ENCODE peak calls at places on chromosomes 12 and 14, in seven cellular contexts. S is astrocyte, U is heart right ventricle, F is nephron progenitor cell, E is GM23338, T is cardiac muscle cell, L is foreskin keratinocyte. G is an unnamed sample.

GRCh38 chr14:89814126-89814525 is 140.4 kb downstream of the EFCAB11 start:
- DNase-seq in S (no peak), U (no peak), L (no peak), T (no peak), F (no peak), E (no peak), G (no peak)

GRCh38 chr12:71639341-71639760 is 24.3 kb downstream of the ZFC3H1 start:
- DNase-seq in F (no peak), L (no peak), T (no peak), E (peak), U (no peak), S (no peak), G (no peak)

GRCh38 chr12:117836999-117837736 is 131.6 kb downstream of the KSR2 start:
- DNase-seq in S (peak), E (peak), U (peak), F (peak), T (peak), L (no peak), G (peak)

GRCh38 chr14:94373708-94374107 is 14.7 kb downstream of the SERPINA1 start:
- DNase-seq in E (no peak), U (no peak), T (peak), F (no peak), S (peak), L (peak), G (peak)

GRCh38 chr14:34199585-34199984 is 248.7 kb upstream of the EGLN3 start:
- DNase-seq in E (no peak), U (no peak), S (peak), F (no peak), L (peak), T (peak), G (no peak)

GRCh38 chr12:51817027-51817953 is 31.2 kb downstream of the FIGNL2 start:
- DNase-seq in F (no peak), S (no peak), L (no peak), T (no peak), E (no peak), U (no peak), G (no peak)

GRCh38 chr12:68972570-68972969 is 39.6 kb upstream of the CPM start:
- DNase-seq in F (no peak), S (no peak), U (no peak), T (no peak), E (no peak), L (no peak), G (no peak)

GRCh38 chr14:64117671-64118402 is 176.3 kb downstream of the ESR2 start:
- DNase-seq in L (peak), E (no peak), S (peak), U (peak), F (no peak), T (peak), G (peak)

GRCh38 chr14:38608244-38608643 is 352.4 kb upstream of the CLEC14A start:
- DNase-seq in E (no peak), T (no peak), U (no peak), F (no peak), S (no peak), L (no peak), G (no peak)

GRCh38 chr14:36625436-36625835 is 36.2 kb upstream of the PAX9 start:
- DNase-seq in L (no peak), T (no peak), S (no peak), F (no peak), E (no peak), U (no peak), G (no peak)

GRCh38 chr12:102691773-102692555 is 211.6 kb upstream of the IGF1 start:
- DNase-seq in L (no peak), S (no peak), T (no peak), U (no peak), E (peak), F (no peak), G (no peak)

GRCh38 chr12:109883429-109883828 is 3.1 kb upstream of the GLTP start:
- DNase-seq in L (no peak), S (no peak), F (no peak), T (no peak), U (no peak), E (no peak), G (peak)

GRCh38 chr12:93333054-93333453 is 44.7 kb upstream of the NUDT4 start:
- DNase-seq in U (no peak), T (no peak), E (no peak), S (no peak), L (no peak), F (no peak), G (no peak)

GRCh38 chr14:75448209-75448608 is 20.4 kb downstream of the JDP2 start:
- DNase-seq in S (no peak), U (no peak), L (no peak), T (no peak), F (no peak), E (no peak), G (no peak)

GRCh38 chr14:96106891-96107290 is 67.7 kb downstream of the C14orf132 start:
- DNase-seq in L (no peak), S (no peak), U (no peak), E (no peak), F (no peak), T (no peak), G (no peak)

GRCh38 chr14:77203611-77204456 is 22.2 kb downstream of the TMEM63C start:
- DNase-seq in S (no peak), U (no peak), F (no peak), L (no peak), T (peak), E (no peak), G (no peak)

GRCh38 chr12:29146201-29146600 is 2.9 kb upstream of the FAR2 start:
- DNase-seq in U (no peak), S (no peak), T (no peak), E (no peak), F (no peak), L (no peak), G (no peak)

GRCh38 chr14:59343585-59343984 is 121.6 kb downstream of the GPR135 start:
- DNase-seq in S (no peak), L (no peak), F (no peak), U (peak), T (no peak), E (no peak), G (no peak)

GRCh38 chr12:59580050-59580449 is 15.8 kb upstream of the SLC16A7 start:
- DNase-seq in S (no peak), L (no peak), F (no peak), U (no peak), E (no peak), T (no peak), G (no peak)

GRCh38 chr14:90755661-90756304 is 60.4 kb downstream of the TTC7B start:
- DNase-seq in L (no peak), E (no peak), U (no peak), T (no peak), F (no peak), S (no peak), G (no peak)

GRCh38 chr12:53428741-53429140 is 5.1 kb downstream of the AMHR2 start:
- DNase-seq in E (no peak), L (no peak), U (no peak), F (no peak), S (no peak), T (no peak), G (no peak)

GRCh38 chr12:79689477-79690155 is 1.1 kb downstream of the PAWR start:
- DNase-seq in T (peak), E (peak), S (no peak), F (peak), U (peak), L (no peak), G (no peak)

GRCh38 chr12:123928274-123928865 is 44.3 kb downstream of the CCDC92 start:
- DNase-seq in F (no peak), L (no peak), E (no peak), T (no peak), U (no peak), S (no peak), G (no peak)

GRCh38 chr14:91245029-91245428 is 525 bp upstream of the GPR68 start:
- DNase-seq in L (no peak), S (no peak), E (no peak), F (no peak), U (no peak), T (no peak), G (no peak)

GRCh38 chr12:12890815-12891645 is at the start of gene GPRC5A:
- DNase-seq in E (peak), S (peak), L (peak), T (peak), U (peak), F (peak), G (peak)

GRCh38 chr12:54222609-54223008 is 33.8 kb upstream of the SMUG1 start:
- DNase-seq in T (peak), S (peak), U (no peak), F (no peak), E (no peak), L (peak), G (no peak)

GRCh38 chr12:107461222-107461980 is 224.2 kb upstream of the PWP1 start:
- DNase-seq in U (no peak), F (no peak), E (no peak), L (peak), S (peak), T (peak), G (peak)

GRCh38 chr14:64340560-64341196 is 46.5 kb upstream of the ESR2 start:
- DNase-seq in U (no peak), L (no peak), S (no peak), E (peak), T (no peak), F (no peak), G (no peak)

GRCh38 chr12:126668538-126668937 is 1598.4 kb upstream of the TMEM132C start:
- DNase-seq in S (peak), U (no peak), T (peak), F (no peak), E (no peak), L (no peak), G (peak)

GRCh38 chr14:68395585-68395984 is 397.3 kb downstream of the ZFP36L1 start:
- DNase-seq in L (no peak), S (peak), T (peak), U (no peak), F (no peak), E (no peak), G (no peak)

DNA sequence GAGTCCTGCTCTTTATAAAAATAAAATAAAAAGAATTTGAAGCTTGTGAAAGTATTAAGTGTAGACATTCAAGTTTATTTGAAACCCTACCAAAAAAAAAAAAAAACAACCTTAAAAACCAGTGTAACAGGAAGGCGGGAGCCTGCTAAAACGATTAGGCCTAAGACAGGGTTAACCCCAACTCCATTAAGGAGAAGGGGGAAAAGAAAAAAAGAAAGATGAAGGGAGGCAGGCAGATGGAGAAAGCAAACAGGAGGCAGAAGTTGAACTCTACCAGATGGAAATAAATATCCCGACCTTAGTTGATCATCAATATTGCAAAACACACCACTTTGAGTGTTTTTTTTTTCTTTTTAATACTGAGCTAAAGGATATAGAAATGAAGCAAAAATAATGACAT is 1.2 kb upstream of the BTG1 start:
- DNase-seq in E (no peak), T (no peak), L (no peak), S (no peak), U (no peak), F (no peak), G (no peak)
- TF ChIP-seq CTCF in E (no peak), T (no peak), L (no peak), S (no peak), U (no peak), F (no peak), G (no peak)

DNA sequence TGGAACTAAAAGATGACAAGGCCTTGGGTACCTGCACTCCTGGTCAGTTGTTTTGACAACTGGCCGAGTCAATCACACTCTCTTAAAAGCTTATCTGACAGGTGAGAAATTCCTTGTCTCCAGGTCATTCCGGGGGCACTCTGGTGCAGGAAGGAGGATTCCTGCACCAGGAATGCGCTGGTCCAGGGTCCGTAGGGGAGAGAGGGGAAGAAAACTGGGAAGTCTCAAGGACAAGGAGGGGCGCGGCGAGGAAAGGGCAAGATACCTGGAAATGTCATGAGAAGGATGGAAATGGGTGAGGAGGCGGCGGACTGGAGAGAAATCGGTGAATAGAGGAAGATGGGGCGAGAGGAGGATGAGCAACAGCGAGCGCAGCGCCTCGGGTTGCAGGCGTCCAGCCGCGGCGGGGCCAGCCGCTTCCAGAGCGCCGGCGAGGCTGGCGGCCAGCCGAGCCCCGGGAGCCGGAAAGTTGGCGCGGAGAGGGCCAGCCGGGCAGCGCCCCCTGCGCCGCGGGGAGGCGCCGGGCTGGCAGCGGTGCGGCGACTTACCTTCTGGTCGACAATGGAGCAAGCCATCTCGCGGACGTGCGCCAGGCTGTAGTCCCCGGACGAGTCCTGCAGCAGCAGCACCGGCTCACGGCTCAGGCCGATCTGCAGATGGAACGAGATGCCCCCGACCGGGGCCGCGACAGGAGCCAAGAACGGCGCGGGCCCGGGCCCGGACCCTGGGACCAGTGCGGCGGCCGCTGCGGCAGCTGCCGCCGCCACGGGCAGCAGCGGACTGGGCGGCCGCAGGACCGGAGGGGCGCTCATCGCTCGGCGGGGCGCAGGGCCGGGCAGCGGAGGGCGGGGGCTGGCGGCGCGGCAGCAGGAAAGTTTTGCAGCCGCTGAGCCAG is 699 bp downstream of the PRKD1 start:
- DNase-seq in S (peak), L (no peak), U (peak), E (peak), F (peak), T (peak), G (peak)
- TF ChIP-seq CTCF in S (no peak), L (peak), U (peak), E (no peak), F (no peak), T (peak), G (peak)

DNA sequence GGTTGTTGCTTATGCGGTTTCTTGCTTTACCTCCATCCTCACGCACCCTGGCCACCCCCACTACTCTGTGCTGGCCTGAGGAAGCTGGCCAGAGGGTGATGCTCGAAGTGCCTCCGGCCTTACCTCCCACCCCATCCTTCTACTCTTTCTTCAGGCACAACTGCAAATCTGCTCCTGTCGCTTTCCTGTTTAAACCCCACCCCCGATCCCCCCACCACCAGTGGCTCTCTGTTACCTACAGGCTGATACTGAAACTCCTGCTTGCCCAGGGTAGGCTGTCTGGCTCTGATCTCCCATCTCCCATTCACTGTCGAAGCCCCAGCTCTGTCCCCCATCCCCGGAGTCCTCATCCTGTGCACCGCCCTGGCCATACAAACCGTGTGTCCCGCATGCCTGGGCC is 111.5 kb downstream of the PRMT8 start:
- DNase-seq in U (no peak), F (no peak), S (no peak), E (no peak), T (no peak), L (no peak), G (no peak)
- TF ChIP-seq CTCF in U (no peak), F (no peak), S (no peak), E (no peak), T (no peak), L (no peak), G (no peak)

DNA sequence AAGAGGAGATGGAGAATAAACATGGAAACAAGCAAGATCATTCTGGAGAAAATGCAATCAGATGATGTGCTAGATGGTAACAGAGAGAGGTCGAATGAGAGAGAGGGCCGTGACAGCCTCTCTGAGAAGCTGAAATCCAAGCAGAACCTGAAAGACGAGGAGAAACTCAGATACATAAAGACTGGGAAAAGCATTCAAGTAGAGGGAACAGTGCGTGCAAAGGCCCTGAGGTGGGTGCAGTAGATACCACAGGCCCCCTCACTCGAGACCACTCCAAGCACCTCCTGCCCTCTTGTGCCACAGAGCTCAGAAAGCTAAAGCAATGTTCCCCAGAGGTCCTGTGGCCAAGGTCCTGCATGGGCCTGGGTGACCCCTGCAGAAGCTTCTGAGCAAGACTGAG is 54.8 kb upstream of the DLK1 start:
- DNase-seq in L (no peak), E (no peak), S (no peak), F (no peak), U (no peak), T (no peak), G (no peak)
- TF ChIP-seq CTCF in L (no peak), E (no peak), S (no peak), F (no peak), U (no peak), T (no peak), G (no peak)

GRCh38 chr12:85466906-85467305 is 186.9 kb downstream of the ALX1 start:
- DNase-seq in S (peak), U (no peak), F (no peak), L (no peak), T (no peak), E (no peak), G (no peak)

GRCh38 chr12:85462888-85463287 is 182.9 kb downstream of the ALX1 start:
- DNase-seq in U (no peak), T (no peak), S (no peak), F (no peak), E (no peak), L (no peak), G (no peak)

GRCh38 chr12:85457026-85457425 is 177.0 kb downstream of the ALX1 start:
- DNase-seq in S (no peak), E (no peak), F (no peak), L (peak), T (no peak), U (no peak), G (no peak)

GRCh38 chr12:85461127-85461526 is 181.1 kb downstream of the ALX1 start:
- DNase-seq in U (no peak), E (no peak), L (peak), S (no peak), T (no peak), F (no peak), G (peak)
- TF ChIP-seq CTCF in U (no peak), E (no peak), L (no peak), S (no peak), T (no peak), F (no peak), G (no peak)